ENCODE peak calls at places on chromosomes 3 and 15, in six cellular contexts. One of them, this sample, is unnamed.

GRCh38 chr15:60582370-60583036 is 103.6 kb upstream of the ICE2 start:
- DNase-seq in HepG2: peak
- DNase-seq in esophagus muscularis mucosa: no peak
- DNase-seq in sigmoid colon: no peak
- DNase-seq in Panc1: no peak
- DNase-seq in stomach: no peak
- DNase-seq in this sample: no peak

GRCh38 chr15:36579792-36580431 is 486 bp downstream of the CDIN1 start:
- DNase-seq in HepG2: peak
- DNase-seq in esophagus muscularis mucosa: no peak
- DNase-seq in sigmoid colon: peak
- DNase-seq in Panc1: no peak
- DNase-seq in stomach: peak
- DNase-seq in this sample: no peak

GRCh38 chr15:30675126-30675525 is 49.2 kb downstream of the ARHGAP11B start:
- DNase-seq in HepG2: no peak
- DNase-seq in esophagus muscularis mucosa: no peak
- DNase-seq in sigmoid colon: no peak
- DNase-seq in Panc1: no peak
- DNase-seq in stomach: no peak
- DNase-seq in this sample: no peak

GRCh38 chr3:180802837-180803236 is 109.6 kb upstream of the FXR1 start:
- DNase-seq in HepG2: peak
- DNase-seq in esophagus muscularis mucosa: no peak
- DNase-seq in sigmoid colon: no peak
- DNase-seq in Panc1: peak
- DNase-seq in stomach: no peak
- DNase-seq in this sample: no peak

GRCh38 chr3:126446791-126447190 is 28.9 kb downstream of the ZXDC start:
- DNase-seq in HepG2: no peak
- DNase-seq in esophagus muscularis mucosa: no peak
- DNase-seq in sigmoid colon: no peak
- DNase-seq in Panc1: no peak
- DNase-seq in stomach: no peak
- DNase-seq in this sample: no peak

GRCh38 chr3:99199021-99199420 is 297.5 kb upstream of the DCBLD2 start:
- DNase-seq in HepG2: no peak
- DNase-seq in esophagus muscularis mucosa: no peak
- DNase-seq in sigmoid colon: no peak
- DNase-seq in Panc1: no peak
- DNase-seq in stomach: no peak
- DNase-seq in this sample: no peak

GRCh38 chr3:37491343-37491742 is 317.0 kb upstream of the LRRFIP2 start:
- DNase-seq in HepG2: no peak
- DNase-seq in esophagus muscularis mucosa: no peak
- DNase-seq in sigmoid colon: no peak
- DNase-seq in Panc1: no peak
- DNase-seq in stomach: no peak
- DNase-seq in this sample: no peak

GRCh38 chr3:14204605-14205284 is 26.1 kb downstream of the LSM3 start:
- DNase-seq in HepG2: no peak
- DNase-seq in esophagus muscularis mucosa: no peak
- DNase-seq in sigmoid colon: peak
- DNase-seq in Panc1: no peak
- DNase-seq in stomach: no peak
- DNase-seq in this sample: no peak

GRCh38 chr3:166837535-166837934 is 542.6 kb downstream of the ZBBX start:
- DNase-seq in HepG2: peak
- DNase-seq in esophagus muscularis mucosa: no peak
- DNase-seq in sigmoid colon: no peak
- DNase-seq in Panc1: no peak
- DNase-seq in stomach: no peak
- DNase-seq in this sample: no peak

GRCh38 chr15:45183511-45183910 is 4.3 kb downstream of the SHF start:
- DNase-seq in HepG2: no peak
- DNase-seq in esophagus muscularis mucosa: no peak
- DNase-seq in sigmoid colon: no peak
- DNase-seq in Panc1: no peak
- DNase-seq in stomach: no peak
- DNase-seq in this sample: no peak

GRCh38 chr15:45183001-45183400 is 4.8 kb downstream of the SHF start:
- DNase-seq in HepG2: no peak
- DNase-seq in esophagus muscularis mucosa: no peak
- DNase-seq in sigmoid colon: no peak
- DNase-seq in Panc1: no peak
- DNase-seq in stomach: no peak
- DNase-seq in this sample: no peak

GRCh38 chr15:45185069-45185779 is 2.5 kb downstream of the SHF start:
- DNase-seq in HepG2: no peak
- DNase-seq in esophagus muscularis mucosa: no peak
- DNase-seq in sigmoid colon: no peak
- DNase-seq in Panc1: no peak
- DNase-seq in stomach: no peak
- DNase-seq in this sample: no peak

GRCh38 chr15:45185903-45186770 is 1.6 kb downstream of the SHF start:
- DNase-seq in HepG2: no peak
- DNase-seq in esophagus muscularis mucosa: no peak
- DNase-seq in sigmoid colon: no peak
- DNase-seq in Panc1: no peak
- DNase-seq in stomach: no peak
- DNase-seq in this sample: no peak

GRCh38 chr15:45184562-45185041 is 3.2 kb downstream of the SHF start:
- DNase-seq in HepG2: no peak
- DNase-seq in esophagus muscularis mucosa: no peak
- DNase-seq in sigmoid colon: no peak
- DNase-seq in Panc1: no peak
- DNase-seq in stomach: no peak
- DNase-seq in this sample: no peak
- H3K4me3 ChIP-seq in HepG2: no peak
- H3K4me3 ChIP-seq in esophagus muscularis mucosa: no peak
- H3K4me3 ChIP-seq in sigmoid colon: no peak
- H3K4me3 ChIP-seq in Panc1: no peak
- H3K4me3 ChIP-seq in stomach: no peak
- H3K4me3 ChIP-seq in this sample: no peak

GRCh38 chr3:48989796-48990635 is at the start of gene P4HTM:
- DNase-seq in HepG2: no peak
- DNase-seq in esophagus muscularis mucosa: peak
- DNase-seq in sigmoid colon: peak
- DNase-seq in Panc1: peak
- DNase-seq in stomach: peak
- DNase-seq in this sample: peak
- TF ChIP-seq POLR2AphosphoS5 in HepG2: no peak
- TF ChIP-seq POLR2AphosphoS5 in esophagus muscularis mucosa: peak
- TF ChIP-seq POLR2AphosphoS5 in sigmoid colon: peak
- TF ChIP-seq POLR2AphosphoS5 in Panc1: peak
- TF ChIP-seq POLR2AphosphoS5 in stomach: peak
- TF ChIP-seq POLR2AphosphoS5 in this sample: peak

DNA sequence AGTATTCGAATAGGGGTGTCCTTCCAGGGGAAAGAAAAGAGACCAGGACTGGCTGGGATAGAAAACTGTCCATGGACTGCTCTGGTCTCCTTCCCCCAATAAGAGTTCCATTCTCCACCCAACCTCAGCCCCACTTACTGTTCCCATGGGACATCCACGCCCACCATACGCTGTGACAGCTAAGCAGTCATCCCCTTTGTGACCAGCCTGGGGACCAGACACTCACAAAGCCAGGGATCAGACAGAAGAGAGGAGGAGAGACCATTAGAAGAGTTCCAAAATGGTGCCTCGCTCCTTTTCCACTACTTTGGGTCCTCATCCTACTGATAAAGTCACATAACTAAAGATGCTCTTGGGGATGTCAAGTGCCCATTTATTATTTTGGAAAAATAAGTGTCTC is 27.6 kb upstream of the GNB5 start:
- DNase-seq in HepG2: no peak
- DNase-seq in esophagus muscularis mucosa: peak
- DNase-seq in sigmoid colon: no peak
- DNase-seq in Panc1: no peak
- DNase-seq in stomach: no peak
- DNase-seq in this sample: no peak
- H3K27ac ChIP-seq in HepG2: no peak
- H3K27ac ChIP-seq in esophagus muscularis mucosa: no peak
- H3K27ac ChIP-seq in sigmoid colon: no peak
- H3K27ac ChIP-seq in Panc1: no peak
- H3K27ac ChIP-seq in stomach: no peak
- H3K27ac ChIP-seq in this sample: no peak

GRCh38 chr15:42605281-42605744 is 29.9 kb downstream of the STARD9 start:
- DNase-seq in HepG2: no peak
- DNase-seq in esophagus muscularis mucosa: no peak
- DNase-seq in sigmoid colon: no peak
- DNase-seq in Panc1: no peak
- DNase-seq in stomach: no peak
- DNase-seq in this sample: no peak
- H3K4me3 ChIP-seq in HepG2: no peak
- H3K4me3 ChIP-seq in esophagus muscularis mucosa: peak
- H3K4me3 ChIP-seq in sigmoid colon: no peak
- H3K4me3 ChIP-seq in Panc1: no peak
- H3K4me3 ChIP-seq in stomach: no peak
- H3K4me3 ChIP-seq in this sample: no peak

GRCh38 chr3:145673790-145674189 is 487.2 kb downstream of the PLOD2 start:
- DNase-seq in HepG2: no peak
- DNase-seq in esophagus muscularis mucosa: no peak
- DNase-seq in sigmoid colon: no peak
- DNase-seq in Panc1: no peak
- DNase-seq in stomach: no peak
- DNase-seq in this sample: no peak
- TF ChIP-seq POLR2AphosphoS5 in HepG2: no peak
- TF ChIP-seq POLR2AphosphoS5 in esophagus muscularis mucosa: no peak
- TF ChIP-seq POLR2AphosphoS5 in sigmoid colon: no peak
- TF ChIP-seq POLR2AphosphoS5 in Panc1: no peak
- TF ChIP-seq POLR2AphosphoS5 in stomach: no peak
- TF ChIP-seq POLR2AphosphoS5 in this sample: no peak

GRCh38 chr3:129913618-129914017 is 20.1 kb upstream of the TMCC1 start:
- DNase-seq in HepG2: no peak
- DNase-seq in esophagus muscularis mucosa: no peak
- DNase-seq in sigmoid colon: no peak
- DNase-seq in Panc1: no peak
- DNase-seq in stomach: no peak
- DNase-seq in this sample: no peak

GRCh38 chr3:129911261-129911861 is 17.9 kb upstream of the TMCC1 start:
- DNase-seq in HepG2: no peak
- DNase-seq in esophagus muscularis mucosa: no peak
- DNase-seq in sigmoid colon: no peak
- DNase-seq in Panc1: no peak
- DNase-seq in stomach: no peak
- DNase-seq in this sample: no peak

GRCh38 chr3:129908417-129908816 is 14.9 kb upstream of the TMCC1 start:
- DNase-seq in HepG2: peak
- DNase-seq in esophagus muscularis mucosa: no peak
- DNase-seq in sigmoid colon: no peak
- DNase-seq in Panc1: no peak
- DNase-seq in stomach: no peak
- DNase-seq in this sample: peak
- H3K27ac ChIP-seq in HepG2: no peak
- H3K27ac ChIP-seq in esophagus muscularis mucosa: no peak
- H3K27ac ChIP-seq in sigmoid colon: no peak
- H3K27ac ChIP-seq in Panc1: no peak
- H3K27ac ChIP-seq in stomach: no peak
- H3K27ac ChIP-seq in this sample: peak

GRCh38 chr15:41773729-41774061 is 589 bp upstream of the MAPKBP1 start:
- DNase-seq in HepG2: no peak
- DNase-seq in esophagus muscularis mucosa: no peak
- DNase-seq in sigmoid colon: no peak
- DNase-seq in Panc1: no peak
- DNase-seq in stomach: no peak
- DNase-seq in this sample: no peak

GRCh38 chr15:41774062-41774872 is at the start of gene MAPKBP1:
- DNase-seq in HepG2: peak
- DNase-seq in esophagus muscularis mucosa: peak
- DNase-seq in sigmoid colon: peak
- DNase-seq in Panc1: peak
- DNase-seq in stomach: peak
- DNase-seq in this sample: peak

GRCh38 chr15:41774873-41775417 is 661 bp downstream of the MAPKBP1 start:
- DNase-seq in HepG2: no peak
- DNase-seq in esophagus muscularis mucosa: no peak
- DNase-seq in sigmoid colon: no peak
- DNase-seq in Panc1: no peak
- DNase-seq in stomach: no peak
- DNase-seq in this sample: no peak

GRCh38 chr15:41772720-41773331 is 1.5 kb upstream of the MAPKBP1 start:
- DNase-seq in HepG2: peak
- DNase-seq in esophagus muscularis mucosa: peak
- DNase-seq in sigmoid colon: peak
- DNase-seq in Panc1: no peak
- DNase-seq in stomach: peak
- DNase-seq in this sample: peak

GRCh38 chr15:41773332-41773728 is 954 bp upstream of the MAPKBP1 start:
- DNase-seq in HepG2: no peak
- DNase-seq in esophagus muscularis mucosa: no peak
- DNase-seq in sigmoid colon: no peak
- DNase-seq in Panc1: no peak
- DNase-seq in stomach: no peak
- DNase-seq in this sample: no peak
- H3K4me3 ChIP-seq in HepG2: peak
- H3K4me3 ChIP-seq in esophagus muscularis mucosa: peak
- H3K4me3 ChIP-seq in sigmoid colon: peak
- H3K4me3 ChIP-seq in Panc1: peak
- H3K4me3 ChIP-seq in stomach: peak
- H3K4me3 ChIP-seq in this sample: no peak

GRCh38 chr15:67829647-67830504 is 4.6 kb downstream of the SKOR1 start:
- DNase-seq in HepG2: no peak
- DNase-seq in esophagus muscularis mucosa: no peak
- DNase-seq in sigmoid colon: peak
- DNase-seq in Panc1: no peak
- DNase-seq in stomach: no peak
- DNase-seq in this sample: no peak

GRCh38 chr15:67827561-67828378 is 2.5 kb downstream of the SKOR1 start:
- DNase-seq in HepG2: no peak
- DNase-seq in esophagus muscularis mucosa: no peak
- DNase-seq in sigmoid colon: no peak
- DNase-seq in Panc1: no peak
- DNase-seq in stomach: no peak
- DNase-seq in this sample: no peak

GRCh38 chr15:67828379-67828968 is 3.2 kb downstream of the SKOR1 start:
- DNase-seq in HepG2: no peak
- DNase-seq in esophagus muscularis mucosa: no peak
- DNase-seq in sigmoid colon: no peak
- DNase-seq in Panc1: no peak
- DNase-seq in stomach: no peak
- DNase-seq in this sample: no peak

GRCh38 chr15:67826717-67827560 is 1.6 kb downstream of the SKOR1 start:
- DNase-seq in HepG2: no peak
- DNase-seq in esophagus muscularis mucosa: no peak
- DNase-seq in sigmoid colon: no peak
- DNase-seq in Panc1: no peak
- DNase-seq in stomach: no peak
- DNase-seq in this sample: no peak

DNA sequence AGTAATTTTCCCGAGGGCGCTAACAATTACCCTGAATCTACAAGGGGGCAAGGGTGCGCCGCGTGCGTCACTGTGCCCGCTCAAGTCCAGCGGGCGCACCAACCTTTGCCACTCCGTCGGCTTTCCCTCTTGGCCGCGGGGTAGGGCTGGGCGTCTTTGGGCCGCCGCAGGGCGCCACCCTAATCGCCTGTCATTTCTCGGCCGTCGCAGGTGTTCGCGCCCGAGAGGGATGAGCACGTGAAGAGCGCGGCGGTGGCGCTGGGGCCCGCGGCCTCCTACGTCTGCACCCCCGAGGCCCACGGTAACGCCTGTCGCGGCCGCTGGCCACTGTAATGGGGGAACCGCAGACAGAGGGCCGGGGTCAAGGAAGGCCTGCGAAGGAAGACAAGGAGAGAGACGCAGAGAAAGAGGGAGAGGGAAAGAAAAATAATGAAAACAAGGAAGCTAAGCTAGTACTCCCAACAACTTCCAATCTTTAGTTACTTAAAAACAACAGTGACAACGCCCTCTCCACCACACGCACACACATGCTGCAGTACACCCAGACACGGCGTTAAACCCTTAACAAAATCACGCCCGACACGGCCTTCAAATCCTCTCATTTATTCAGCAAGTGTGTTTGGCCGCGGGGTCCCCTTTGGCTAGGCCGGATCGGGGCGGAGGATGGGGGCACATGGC is 3.8 kb downstream of the SKOR1 start:
- DNase-seq in HepG2: no peak
- DNase-seq in esophagus muscularis mucosa: no peak
- DNase-seq in sigmoid colon: peak
- DNase-seq in Panc1: no peak
- DNase-seq in stomach: no peak
- DNase-seq in this sample: no peak
- TF ChIP-seq POLR2AphosphoS5 in HepG2: no peak
- TF ChIP-seq POLR2AphosphoS5 in esophagus muscularis mucosa: no peak
- TF ChIP-seq POLR2AphosphoS5 in sigmoid colon: no peak
- TF ChIP-seq POLR2AphosphoS5 in Panc1: no peak
- TF ChIP-seq POLR2AphosphoS5 in stomach: no peak
- TF ChIP-seq POLR2AphosphoS5 in this sample: no peak

This sample was measured in prostate gland.